ENCODE peak calls at places on chromosomes 3 and 15, in six cellular contexts. One of them, this sample, is unnamed.

GRCh38 chr3:156230291-156230900 is 110.0 kb downstream of the KCNAB1 start:
- DNase-seq in trophoblast cell: no peak
- DNase-seq in breast epithelium: no peak
- DNase-seq in AG10803: peak
- DNase-seq in NT2/D1: no peak
- DNase-seq in tibial nerve: no peak
- DNase-seq in this sample: no peak

GRCh38 chr3:165254812-165255211 is 58.6 kb upstream of the SLITRK3 start:
- DNase-seq in tibial nerve: no peak
- DNase-seq in trophoblast cell: peak
- DNase-seq in AG10803: peak
- DNase-seq in breast epithelium: no peak
- DNase-seq in NT2/D1: peak
- DNase-seq in this sample: peak

GRCh38 chr3:11498646-11499045 is 145.1 kb downstream of the VGLL4 start:
- DNase-seq in breast epithelium: no peak
- DNase-seq in AG10803: peak
- DNase-seq in NT2/D1: no peak
- DNase-seq in trophoblast cell: peak
- DNase-seq in tibial nerve: no peak
- DNase-seq in this sample: peak

GRCh38 chr15:77030042-77030927 is 35.4 kb downstream of the PSTPIP1 start:
- DNase-seq in AG10803: no peak
- DNase-seq in tibial nerve: peak
- DNase-seq in breast epithelium: no peak
- DNase-seq in NT2/D1: no peak
- DNase-seq in trophoblast cell: no peak
- DNase-seq in this sample: no peak

GRCh38 chr15:27272446-27272845 is 301.5 kb downstream of the GABRG3 start:
- DNase-seq in AG10803: no peak
- DNase-seq in NT2/D1: no peak
- DNase-seq in tibial nerve: no peak
- DNase-seq in trophoblast cell: no peak
- DNase-seq in breast epithelium: no peak
- DNase-seq in this sample: no peak

GRCh38 chr3:60609446-60609845 is 641.8 kb downstream of the FHIT start:
- DNase-seq in NT2/D1: peak
- DNase-seq in trophoblast cell: peak
- DNase-seq in AG10803: peak
- DNase-seq in breast epithelium: no peak
- DNase-seq in tibial nerve: no peak
- DNase-seq in this sample: peak

GRCh38 chr3:44414517-44415090 is 62.9 kb downstream of the ZNF445 start:
- DNase-seq in AG10803: no peak
- DNase-seq in NT2/D1: no peak
- DNase-seq in trophoblast cell: no peak
- DNase-seq in breast epithelium: no peak
- DNase-seq in tibial nerve: no peak
- DNase-seq in this sample: no peak

GRCh38 chr3:106611123-106611522 is 742.3 kb upstream of the CBLB start:
- DNase-seq in AG10803: no peak
- DNase-seq in NT2/D1: no peak
- DNase-seq in breast epithelium: no peak
- DNase-seq in trophoblast cell: no peak
- DNase-seq in tibial nerve: no peak
- DNase-seq in this sample: no peak

GRCh38 chr3:178479860-178480259 is 56.4 kb upstream of the KCNMB2 start:
- DNase-seq in NT2/D1: no peak
- DNase-seq in AG10803: no peak
- DNase-seq in tibial nerve: no peak
- DNase-seq in breast epithelium: no peak
- DNase-seq in trophoblast cell: no peak
- DNase-seq in this sample: no peak

GRCh38 chr3:107969525-107969924 is 121.3 kb downstream of the CD47 start:
- DNase-seq in trophoblast cell: no peak
- DNase-seq in NT2/D1: no peak
- DNase-seq in breast epithelium: no peak
- DNase-seq in AG10803: no peak
- DNase-seq in tibial nerve: no peak
- DNase-seq in this sample: no peak

GRCh38 chr3:149999421-149999820 is 28.7 kb upstream of the PFN2 start:
- DNase-seq in AG10803: no peak
- DNase-seq in trophoblast cell: no peak
- DNase-seq in tibial nerve: no peak
- DNase-seq in breast epithelium: no peak
- DNase-seq in NT2/D1: no peak
- DNase-seq in this sample: no peak

GRCh38 chr3:186208328-186208989 is 99.6 kb upstream of the ETV5 start:
- DNase-seq in NT2/D1: no peak
- DNase-seq in AG10803: no peak
- DNase-seq in tibial nerve: no peak
- DNase-seq in trophoblast cell: no peak
- DNase-seq in breast epithelium: no peak
- DNase-seq in this sample: no peak

GRCh38 chr15:38073278-38073930 is 139.0 kb downstream of the TMCO5A start:
- DNase-seq in AG10803: no peak
- DNase-seq in tibial nerve: no peak
- DNase-seq in breast epithelium: no peak
- DNase-seq in trophoblast cell: no peak
- DNase-seq in NT2/D1: peak
- DNase-seq in this sample: no peak

GRCh38 chr3:167733961-167734497 is 663 bp downstream of the PDCD10 start:
- DNase-seq in tibial nerve: no peak
- DNase-seq in breast epithelium: no peak
- DNase-seq in NT2/D1: no peak
- DNase-seq in trophoblast cell: no peak
- DNase-seq in AG10803: peak
- DNase-seq in this sample: no peak

GRCh38 chr3:167729591-167729990 is 5.1 kb downstream of the PDCD10 start:
- DNase-seq in trophoblast cell: no peak
- DNase-seq in tibial nerve: no peak
- DNase-seq in NT2/D1: no peak
- DNase-seq in breast epithelium: no peak
- DNase-seq in AG10803: no peak
- DNase-seq in this sample: no peak

GRCh38 chr3:167731393-167731792 is 3.3 kb downstream of the PDCD10 start:
- DNase-seq in tibial nerve: no peak
- DNase-seq in NT2/D1: no peak
- DNase-seq in AG10803: no peak
- DNase-seq in breast epithelium: no peak
- DNase-seq in trophoblast cell: no peak
- DNase-seq in this sample: no peak

GRCh38 chr3:167734498-167735232 is at the start of gene PDCD10:
- DNase-seq in AG10803: peak
- DNase-seq in breast epithelium: peak
- DNase-seq in trophoblast cell: peak
- DNase-seq in NT2/D1: peak
- DNase-seq in tibial nerve: peak
- DNase-seq in this sample: peak

GRCh38 chr3:167732313-167733065 is 2.2 kb downstream of the PDCD10 start:
- DNase-seq in tibial nerve: no peak
- DNase-seq in trophoblast cell: no peak
- DNase-seq in breast epithelium: no peak
- DNase-seq in AG10803: no peak
- DNase-seq in NT2/D1: no peak
- DNase-seq in this sample: no peak
- H3K4me3 ChIP-seq in tibial nerve: no peak
- H3K4me3 ChIP-seq in trophoblast cell: no peak
- H3K4me3 ChIP-seq in breast epithelium: no peak
- H3K4me3 ChIP-seq in AG10803: no peak
- H3K4me3 ChIP-seq in NT2/D1: no peak
- H3K4me3 ChIP-seq in this sample: peak

DNA sequence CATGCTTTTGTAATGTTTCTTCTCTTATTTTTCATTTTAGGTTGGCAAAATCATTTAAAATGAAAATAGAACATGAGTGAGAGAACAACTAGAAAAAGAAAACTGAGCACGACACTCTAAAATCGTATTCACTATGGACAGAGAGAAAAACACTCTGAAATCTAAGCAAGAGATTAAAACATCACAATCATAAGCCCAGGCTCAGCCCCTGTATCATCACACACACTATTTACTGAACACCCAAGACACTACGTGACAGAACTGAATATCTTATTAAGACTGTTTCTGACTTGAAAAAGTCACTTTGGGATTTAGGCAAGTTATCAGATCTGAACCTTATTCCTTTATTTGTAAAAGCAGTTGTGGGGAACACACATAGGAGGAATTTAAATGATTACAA is 82.6 kb upstream of the PLXND1 start:
- DNase-seq in trophoblast cell: no peak
- DNase-seq in NT2/D1: no peak
- DNase-seq in breast epithelium: no peak
- DNase-seq in tibial nerve: no peak
- DNase-seq in AG10803: no peak
- DNase-seq in this sample: no peak
- H3K4me3 ChIP-seq in trophoblast cell: no peak
- H3K4me3 ChIP-seq in NT2/D1: no peak
- H3K4me3 ChIP-seq in breast epithelium: no peak
- H3K4me3 ChIP-seq in tibial nerve: no peak
- H3K4me3 ChIP-seq in AG10803: no peak
- H3K4me3 ChIP-seq in this sample: no peak

GRCh38 chr3:4995500-4996053 is 16.3 kb downstream of the BHLHE40 start:
- DNase-seq in breast epithelium: no peak
- DNase-seq in NT2/D1: no peak
- DNase-seq in AG10803: peak
- DNase-seq in trophoblast cell: peak
- DNase-seq in tibial nerve: no peak
- DNase-seq in this sample: no peak
- H3K4me3 ChIP-seq in breast epithelium: no peak
- H3K4me3 ChIP-seq in NT2/D1: no peak
- H3K4me3 ChIP-seq in AG10803: no peak
- H3K4me3 ChIP-seq in trophoblast cell: no peak
- H3K4me3 ChIP-seq in tibial nerve: no peak
- H3K4me3 ChIP-seq in this sample: no peak

DNA sequence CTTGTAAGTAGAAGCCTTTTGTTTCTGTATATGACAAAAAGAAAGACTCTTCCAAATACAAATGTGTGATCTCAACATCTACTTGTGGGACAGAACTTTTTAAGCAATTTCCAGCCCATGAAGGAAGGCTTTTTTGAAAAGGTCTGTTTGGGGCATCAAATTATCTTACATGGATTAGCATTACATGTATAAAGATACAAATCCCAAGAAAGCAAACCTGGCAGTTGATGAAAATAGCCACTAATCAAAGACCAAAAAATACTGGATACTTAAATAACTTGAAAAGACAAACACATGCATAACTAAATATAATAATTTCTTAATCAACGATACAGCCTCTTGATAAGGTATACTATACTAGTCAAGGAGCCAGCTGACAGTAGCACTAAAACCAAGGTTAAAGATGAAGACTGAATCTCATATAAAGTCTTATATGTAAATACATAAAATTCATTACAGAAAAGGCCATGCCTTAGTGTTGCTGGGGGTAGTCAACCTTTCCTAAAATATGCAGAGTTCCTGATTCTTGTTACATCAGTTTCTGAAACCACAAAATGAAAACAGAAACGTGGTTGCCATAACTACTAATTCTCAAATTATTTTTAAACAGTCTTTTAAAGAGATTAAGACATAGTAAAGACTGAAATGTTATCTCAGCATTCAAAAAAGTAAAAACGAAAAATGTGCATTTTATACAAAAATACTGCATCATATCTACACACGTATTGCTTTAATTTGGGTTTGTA is 2.0 kb downstream of the ANKRD28 start:
- DNase-seq in trophoblast cell: no peak
- DNase-seq in NT2/D1: no peak
- DNase-seq in breast epithelium: no peak
- DNase-seq in tibial nerve: no peak
- DNase-seq in AG10803: peak
- DNase-seq in this sample: no peak
- H3K4me3 ChIP-seq in trophoblast cell: no peak
- H3K4me3 ChIP-seq in NT2/D1: no peak
- H3K4me3 ChIP-seq in breast epithelium: peak
- H3K4me3 ChIP-seq in tibial nerve: peak
- H3K4me3 ChIP-seq in AG10803: peak
- H3K4me3 ChIP-seq in this sample: peak

GRCh38 chr3:146156060-146156459 is 4.9 kb downstream of the PLOD2 start:
- DNase-seq in tibial nerve: no peak
- DNase-seq in NT2/D1: no peak
- DNase-seq in AG10803: peak
- DNase-seq in trophoblast cell: no peak
- DNase-seq in breast epithelium: no peak
- DNase-seq in this sample: no peak
- H3K4me3 ChIP-seq in tibial nerve: peak
- H3K4me3 ChIP-seq in NT2/D1: no peak
- H3K4me3 ChIP-seq in AG10803: peak
- H3K4me3 ChIP-seq in trophoblast cell: no peak
- H3K4me3 ChIP-seq in breast epithelium: no peak
- H3K4me3 ChIP-seq in this sample: no peak

GRCh38 chr3:134279466-134279865 is 28.8 kb upstream of the RYK start:
- DNase-seq in trophoblast cell: no peak
- DNase-seq in AG10803: peak
- DNase-seq in NT2/D1: no peak
- DNase-seq in breast epithelium: no peak
- DNase-seq in tibial nerve: no peak
- DNase-seq in this sample: no peak

GRCh38 chr3:134277271-134277670 is 26.6 kb upstream of the RYK start:
- DNase-seq in trophoblast cell: peak
- DNase-seq in tibial nerve: no peak
- DNase-seq in breast epithelium: no peak
- DNase-seq in NT2/D1: no peak
- DNase-seq in AG10803: no peak
- DNase-seq in this sample: no peak

DNA sequence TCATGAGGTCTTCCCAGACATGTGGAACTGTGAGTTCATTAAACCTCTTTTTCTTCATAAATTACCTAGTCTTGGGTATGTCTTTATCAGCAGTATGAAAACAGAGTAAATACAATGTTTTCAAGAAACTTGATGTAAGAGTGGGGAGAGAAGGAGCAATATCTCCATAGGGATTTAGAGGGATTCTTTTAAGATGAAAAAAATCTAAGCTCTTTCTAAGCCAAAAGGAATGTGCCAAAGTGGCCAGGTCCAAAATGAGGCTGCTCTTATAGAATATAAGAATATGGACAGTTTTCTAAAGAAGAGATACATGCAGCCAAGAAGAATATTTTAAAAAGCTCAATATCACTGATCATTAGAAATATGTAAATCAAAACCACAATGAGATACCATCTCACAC is 23.9 kb upstream of the RYK start:
- DNase-seq in AG10803: peak
- DNase-seq in trophoblast cell: no peak
- DNase-seq in NT2/D1: no peak
- DNase-seq in breast epithelium: no peak
- DNase-seq in tibial nerve: no peak
- DNase-seq in this sample: no peak
- H3K4me3 ChIP-seq in AG10803: no peak
- H3K4me3 ChIP-seq in trophoblast cell: no peak
- H3K4me3 ChIP-seq in NT2/D1: no peak
- H3K4me3 ChIP-seq in breast epithelium: no peak
- H3K4me3 ChIP-seq in tibial nerve: no peak
- H3K4me3 ChIP-seq in this sample: no peak